ENCODE peak calls at places on chromosomes 12 and 14, in ten cellular contexts. One of them, this sample, is unnamed.

GRCh38 chr14:69985456-69985855 is 106.2 kb downstream of the SMOC1 start:
- DNase-seq in tibial artery: peak
- DNase-seq in breast epithelium: no peak
- DNase-seq in fibroblast of lung: peak
- DNase-seq in effector memory CD4-positive, alpha-beta T cell: no peak
- DNase-seq in ovary: no peak
- DNase-seq in neural progenitor cell: no peak
- DNase-seq in right lobe of liver: no peak
- DNase-seq in uterus: no peak
- DNase-seq in GM23338: no peak
- DNase-seq in this sample: no peak

GRCh38 chr12:26700430-26700829 is 132.6 kb downstream of the ITPR2 start:
- DNase-seq in tibial artery: no peak
- DNase-seq in breast epithelium: no peak
- DNase-seq in fibroblast of lung: no peak
- DNase-seq in effector memory CD4-positive, alpha-beta T cell: no peak
- DNase-seq in ovary: no peak
- DNase-seq in neural progenitor cell: no peak
- DNase-seq in right lobe of liver: no peak
- DNase-seq in uterus: no peak
- DNase-seq in GM23338: no peak
- DNase-seq in this sample: no peak

GRCh38 chr14:68523994-68524725 is 268.7 kb downstream of the ZFP36L1 start:
- DNase-seq in tibial artery: no peak
- DNase-seq in breast epithelium: peak
- DNase-seq in fibroblast of lung: no peak
- DNase-seq in effector memory CD4-positive, alpha-beta T cell: no peak
- DNase-seq in ovary: peak
- DNase-seq in neural progenitor cell: no peak
- DNase-seq in right lobe of liver: no peak
- DNase-seq in uterus: peak
- DNase-seq in GM23338: no peak
- DNase-seq in this sample: no peak

GRCh38 chr14:101899263-101899662 is 65.1 kb upstream of the DYNC1H1 start:
- DNase-seq in tibial artery: no peak
- DNase-seq in breast epithelium: no peak
- DNase-seq in fibroblast of lung: no peak
- DNase-seq in effector memory CD4-positive, alpha-beta T cell: no peak
- DNase-seq in ovary: no peak
- DNase-seq in neural progenitor cell: no peak
- DNase-seq in right lobe of liver: no peak
- DNase-seq in uterus: no peak
- DNase-seq in GM23338: no peak
- DNase-seq in this sample: no peak

GRCh38 chr12:68932123-68932700 is 759 bp downstream of the CPM start:
- DNase-seq in tibial artery: no peak
- DNase-seq in breast epithelium: no peak
- DNase-seq in fibroblast of lung: no peak
- DNase-seq in effector memory CD4-positive, alpha-beta T cell: no peak
- DNase-seq in ovary: no peak
- DNase-seq in neural progenitor cell: no peak
- DNase-seq in right lobe of liver: no peak
- DNase-seq in uterus: no peak
- DNase-seq in GM23338: no peak
- DNase-seq in this sample: no peak

GRCh38 chr12:117900561-117900960 is 68.2 kb downstream of the KSR2 start:
- DNase-seq in tibial artery: no peak
- DNase-seq in breast epithelium: no peak
- DNase-seq in fibroblast of lung: peak
- DNase-seq in effector memory CD4-positive, alpha-beta T cell: no peak
- DNase-seq in ovary: no peak
- DNase-seq in neural progenitor cell: no peak
- DNase-seq in right lobe of liver: no peak
- DNase-seq in uterus: no peak
- DNase-seq in GM23338: no peak
- DNase-seq in this sample: no peak

GRCh38 chr14:75979071-75979571 is 2.7 kb downstream of the TGFB3 start:
- DNase-seq in tibial artery: peak
- DNase-seq in breast epithelium: no peak
- DNase-seq in fibroblast of lung: peak
- DNase-seq in effector memory CD4-positive, alpha-beta T cell: no peak
- DNase-seq in ovary: peak
- DNase-seq in neural progenitor cell: peak
- DNase-seq in right lobe of liver: peak
- DNase-seq in uterus: peak
- DNase-seq in GM23338: peak
- DNase-seq in this sample: no peak

GRCh38 chr12:52710744-52711143 is 7.4 kb upstream of the KRT77 start:
- DNase-seq in tibial artery: no peak
- DNase-seq in breast epithelium: no peak
- DNase-seq in fibroblast of lung: no peak
- DNase-seq in effector memory CD4-positive, alpha-beta T cell: no peak
- DNase-seq in ovary: no peak
- DNase-seq in neural progenitor cell: no peak
- DNase-seq in right lobe of liver: no peak
- DNase-seq in uterus: no peak
- DNase-seq in GM23338: no peak
- DNase-seq in this sample: no peak

GRCh38 chr12:11837318-11837934 is 188.0 kb downstream of the ETV6 start:
- DNase-seq in tibial artery: no peak
- DNase-seq in breast epithelium: peak
- DNase-seq in fibroblast of lung: no peak
- DNase-seq in effector memory CD4-positive, alpha-beta T cell: no peak
- DNase-seq in ovary: no peak
- DNase-seq in neural progenitor cell: no peak
- DNase-seq in right lobe of liver: no peak
- DNase-seq in uterus: no peak
- DNase-seq in GM23338: no peak
- DNase-seq in this sample: no peak

GRCh38 chr12:11836964-11837286 is 187.5 kb downstream of the ETV6 start:
- DNase-seq in tibial artery: no peak
- DNase-seq in breast epithelium: no peak
- DNase-seq in fibroblast of lung: no peak
- DNase-seq in effector memory CD4-positive, alpha-beta T cell: no peak
- DNase-seq in ovary: no peak
- DNase-seq in neural progenitor cell: no peak
- DNase-seq in right lobe of liver: no peak
- DNase-seq in uterus: no peak
- DNase-seq in GM23338: no peak
- DNase-seq in this sample: no peak

GRCh38 chr12:11834925-11835324 is 185.5 kb downstream of the ETV6 start:
- DNase-seq in tibial artery: no peak
- DNase-seq in breast epithelium: no peak
- DNase-seq in fibroblast of lung: no peak
- DNase-seq in effector memory CD4-positive, alpha-beta T cell: no peak
- DNase-seq in ovary: no peak
- DNase-seq in neural progenitor cell: no peak
- DNase-seq in right lobe of liver: no peak
- DNase-seq in uterus: no peak
- DNase-seq in GM23338: no peak
- DNase-seq in this sample: no peak

GRCh38 chr12:11838403-11838802 is 188.9 kb downstream of the ETV6 start:
- DNase-seq in tibial artery: peak
- DNase-seq in breast epithelium: no peak
- DNase-seq in fibroblast of lung: no peak
- DNase-seq in effector memory CD4-positive, alpha-beta T cell: no peak
- DNase-seq in ovary: no peak
- DNase-seq in neural progenitor cell: no peak
- DNase-seq in right lobe of liver: no peak
- DNase-seq in uterus: no peak
- DNase-seq in GM23338: no peak
- DNase-seq in this sample: no peak

GRCh38 chr12:11836282-11836963 is 186.9 kb downstream of the ETV6 start:
- DNase-seq in tibial artery: no peak
- DNase-seq in breast epithelium: no peak
- DNase-seq in fibroblast of lung: no peak
- DNase-seq in effector memory CD4-positive, alpha-beta T cell: no peak
- DNase-seq in ovary: no peak
- DNase-seq in neural progenitor cell: no peak
- DNase-seq in right lobe of liver: no peak
- DNase-seq in uterus: no peak
- DNase-seq in GM23338: no peak
- DNase-seq in this sample: no peak
- H3K27ac ChIP-seq in tibial artery: peak
- H3K27ac ChIP-seq in breast epithelium: peak
- H3K27ac ChIP-seq in fibroblast of lung: no peak
- H3K27ac ChIP-seq in effector memory CD4-positive, alpha-beta T cell: no peak
- H3K27ac ChIP-seq in ovary: no peak
- H3K27ac ChIP-seq in neural progenitor cell: no peak
- H3K27ac ChIP-seq in right lobe of liver: peak
- H3K27ac ChIP-seq in uterus: no peak
- H3K27ac ChIP-seq in GM23338: no peak
- H3K27ac ChIP-seq in this sample: peak

GRCh38 chr12:54279632-54280400 is at the start of gene CBX5:
- DNase-seq in tibial artery: peak
- DNase-seq in breast epithelium: peak
- DNase-seq in fibroblast of lung: peak
- DNase-seq in effector memory CD4-positive, alpha-beta T cell: peak
- DNase-seq in ovary: peak
- DNase-seq in neural progenitor cell: peak
- DNase-seq in right lobe of liver: peak
- DNase-seq in uterus: peak
- DNase-seq in GM23338: peak
- DNase-seq in this sample: peak

GRCh38 chr12:54276368-54276767 is 3.6 kb downstream of the CBX5 start:
- DNase-seq in tibial artery: no peak
- DNase-seq in breast epithelium: no peak
- DNase-seq in fibroblast of lung: no peak
- DNase-seq in effector memory CD4-positive, alpha-beta T cell: no peak
- DNase-seq in ovary: no peak
- DNase-seq in neural progenitor cell: no peak
- DNase-seq in right lobe of liver: no peak
- DNase-seq in uterus: no peak
- DNase-seq in GM23338: no peak
- DNase-seq in this sample: no peak

GRCh38 chr12:54280401-54281260 is at the start of gene HNRNPA1:
- DNase-seq in tibial artery: peak
- DNase-seq in breast epithelium: peak
- DNase-seq in fibroblast of lung: peak
- DNase-seq in effector memory CD4-positive, alpha-beta T cell: peak
- DNase-seq in ovary: peak
- DNase-seq in neural progenitor cell: peak
- DNase-seq in right lobe of liver: peak
- DNase-seq in uterus: peak
- DNase-seq in GM23338: peak
- DNase-seq in this sample: peak

GRCh38 chr12:54279227-54279631 is 693 bp downstream of the CBX5 start:
- DNase-seq in tibial artery: no peak
- DNase-seq in breast epithelium: no peak
- DNase-seq in fibroblast of lung: no peak
- DNase-seq in effector memory CD4-positive, alpha-beta T cell: no peak
- DNase-seq in ovary: no peak
- DNase-seq in neural progenitor cell: no peak
- DNase-seq in right lobe of liver: no peak
- DNase-seq in uterus: no peak
- DNase-seq in GM23338: no peak
- DNase-seq in this sample: no peak

DNA sequence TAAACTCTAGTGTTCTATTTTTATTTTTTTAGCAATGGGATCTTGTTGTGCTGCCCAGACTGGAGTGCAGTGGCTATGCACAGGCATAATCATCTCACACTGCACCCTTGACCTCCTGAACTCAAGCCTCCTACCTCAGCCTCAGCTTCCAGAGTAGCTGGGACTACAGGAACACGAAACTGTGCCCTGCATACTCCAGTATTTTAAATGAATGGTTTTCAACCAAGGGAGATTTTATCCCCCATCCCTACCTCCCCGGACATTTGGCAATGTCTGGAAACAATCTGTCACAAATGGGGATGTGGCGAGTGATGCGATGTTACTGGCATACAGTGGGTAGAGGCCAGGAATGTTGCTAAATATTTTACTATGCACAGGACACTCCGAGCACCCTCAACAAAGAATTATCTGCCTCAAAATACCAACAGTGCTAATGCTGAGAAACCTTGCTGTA is 2.1 kb downstream of the CBX5 start:
- DNase-seq in tibial artery: no peak
- DNase-seq in breast epithelium: no peak
- DNase-seq in fibroblast of lung: peak
- DNase-seq in effector memory CD4-positive, alpha-beta T cell: no peak
- DNase-seq in ovary: no peak
- DNase-seq in neural progenitor cell: no peak
- DNase-seq in right lobe of liver: no peak
- DNase-seq in uterus: no peak
- DNase-seq in GM23338: no peak
- DNase-seq in this sample: no peak
- H3K27ac ChIP-seq in tibial artery: peak
- H3K27ac ChIP-seq in breast epithelium: peak
- H3K27ac ChIP-seq in fibroblast of lung: peak
- H3K27ac ChIP-seq in effector memory CD4-positive, alpha-beta T cell: peak
- H3K27ac ChIP-seq in ovary: no peak
- H3K27ac ChIP-seq in neural progenitor cell: no peak
- H3K27ac ChIP-seq in right lobe of liver: no peak
- H3K27ac ChIP-seq in uterus: peak
- H3K27ac ChIP-seq in GM23338: peak
- H3K27ac ChIP-seq in this sample: no peak

GRCh38 chr12:57519758-57520007 is 631 bp downstream of the DDIT3 start:
- DNase-seq in tibial artery: peak
- DNase-seq in breast epithelium: peak
- DNase-seq in fibroblast of lung: no peak
- DNase-seq in effector memory CD4-positive, alpha-beta T cell: no peak
- DNase-seq in ovary: no peak
- DNase-seq in neural progenitor cell: peak
- DNase-seq in right lobe of liver: no peak
- DNase-seq in uterus: no peak
- DNase-seq in GM23338: no peak
- DNase-seq in this sample: no peak

GRCh38 chr12:57522887-57523705 is 472 bp downstream of the MBD6 start:
- DNase-seq in tibial artery: peak
- DNase-seq in breast epithelium: peak
- DNase-seq in fibroblast of lung: peak
- DNase-seq in effector memory CD4-positive, alpha-beta T cell: peak
- DNase-seq in ovary: peak
- DNase-seq in neural progenitor cell: no peak
- DNase-seq in right lobe of liver: peak
- DNase-seq in uterus: peak
- DNase-seq in GM23338: peak
- DNase-seq in this sample: no peak

GRCh38 chr12:57520008-57520726 is at the start of gene DDIT3:
- DNase-seq in tibial artery: peak
- DNase-seq in breast epithelium: peak
- DNase-seq in fibroblast of lung: peak
- DNase-seq in effector memory CD4-positive, alpha-beta T cell: peak
- DNase-seq in ovary: peak
- DNase-seq in neural progenitor cell: peak
- DNase-seq in right lobe of liver: peak
- DNase-seq in uterus: peak
- DNase-seq in GM23338: peak
- DNase-seq in this sample: peak

GRCh38 chr12:57522019-57522886 is at the start of gene MBD6:
- DNase-seq in tibial artery: peak
- DNase-seq in breast epithelium: peak
- DNase-seq in fibroblast of lung: peak
- DNase-seq in effector memory CD4-positive, alpha-beta T cell: peak
- DNase-seq in ovary: peak
- DNase-seq in neural progenitor cell: peak
- DNase-seq in right lobe of liver: peak
- DNase-seq in uterus: peak
- DNase-seq in GM23338: peak
- DNase-seq in this sample: peak

GRCh38 chr12:57521475-57522018 is 1.1 kb upstream of the MBD6 start:
- DNase-seq in tibial artery: peak
- DNase-seq in breast epithelium: peak
- DNase-seq in fibroblast of lung: peak
- DNase-seq in effector memory CD4-positive, alpha-beta T cell: no peak
- DNase-seq in ovary: peak
- DNase-seq in neural progenitor cell: peak
- DNase-seq in right lobe of liver: peak
- DNase-seq in uterus: peak
- DNase-seq in GM23338: peak
- DNase-seq in this sample: no peak
- H3K27ac ChIP-seq in tibial artery: peak
- H3K27ac ChIP-seq in breast epithelium: peak
- H3K27ac ChIP-seq in fibroblast of lung: peak
- H3K27ac ChIP-seq in effector memory CD4-positive, alpha-beta T cell: peak
- H3K27ac ChIP-seq in ovary: peak
- H3K27ac ChIP-seq in neural progenitor cell: peak
- H3K27ac ChIP-seq in right lobe of liver: peak
- H3K27ac ChIP-seq in uterus: peak
- H3K27ac ChIP-seq in GM23338: peak
- H3K27ac ChIP-seq in this sample: peak

GRCh38 chr12:2552000-2552399 is 242.8 kb upstream of the FKBP4 start:
- DNase-seq in tibial artery: no peak
- DNase-seq in breast epithelium: no peak
- DNase-seq in fibroblast of lung: no peak
- DNase-seq in effector memory CD4-positive, alpha-beta T cell: no peak
- DNase-seq in ovary: no peak
- DNase-seq in neural progenitor cell: no peak
- DNase-seq in right lobe of liver: no peak
- DNase-seq in uterus: no peak
- DNase-seq in GM23338: no peak
- DNase-seq in this sample: no peak
- H3K27ac ChIP-seq in tibial artery: no peak
- H3K27ac ChIP-seq in breast epithelium: no peak
- H3K27ac ChIP-seq in fibroblast of lung: no peak
- H3K27ac ChIP-seq in effector memory CD4-positive, alpha-beta T cell: no peak
- H3K27ac ChIP-seq in ovary: no peak
- H3K27ac ChIP-seq in neural progenitor cell: no peak
- H3K27ac ChIP-seq in right lobe of liver: no peak
- H3K27ac ChIP-seq in uterus: no peak
- H3K27ac ChIP-seq in GM23338: no peak
- H3K27ac ChIP-seq in this sample: no peak